ENCODE peak calls at places on chromosomes 6 and 20, in eight cellular contexts. One of them, this sample, is unnamed.

GRCh38 chr20:19692685-19693119 is 65.4 kb upstream of the RIN2 start:
- DNase-seq in T-helper 9 cell: peak
- DNase-seq in activated CD8-positive, alpha-beta memory T cell treated with anti-CD3 and anti-CD28 coated beads for 48 hours: peak
- DNase-seq in GM12865: peak
- DNase-seq in activated naive CD4-positive, alpha-beta T cell: peak
- DNase-seq in aorta: no peak
- DNase-seq in uterus: peak
- DNase-seq in Peyer's patch: peak
- DNase-seq in this sample: no peak

GRCh38 chr6:163759542-163759941 is 345.0 kb downstream of the QKI start:
- DNase-seq in uterus: no peak
- DNase-seq in activated CD8-positive, alpha-beta memory T cell treated with anti-CD3 and anti-CD28 coated beads for 48 hours: no peak
- DNase-seq in T-helper 9 cell: no peak
- DNase-seq in activated naive CD4-positive, alpha-beta T cell: no peak
- DNase-seq in GM12865: no peak
- DNase-seq in Peyer's patch: no peak
- DNase-seq in aorta: no peak
- DNase-seq in this sample: no peak

GRCh38 chr20:53162251-53162835 is 190.2 kb downstream of the TSHZ2 start:
- DNase-seq in Peyer's patch: no peak
- DNase-seq in activated CD8-positive, alpha-beta memory T cell treated with anti-CD3 and anti-CD28 coated beads for 48 hours: no peak
- DNase-seq in uterus: peak
- DNase-seq in T-helper 9 cell: no peak
- DNase-seq in GM12865: peak
- DNase-seq in aorta: peak
- DNase-seq in activated naive CD4-positive, alpha-beta T cell: no peak
- DNase-seq in this sample: no peak

GRCh38 chr6:3748726-3749389 is 2.7 kb downstream of the PXDC1 start:
- DNase-seq in GM12865: no peak
- DNase-seq in activated naive CD4-positive, alpha-beta T cell: no peak
- DNase-seq in uterus: no peak
- DNase-seq in T-helper 9 cell: no peak
- DNase-seq in Peyer's patch: no peak
- DNase-seq in activated CD8-positive, alpha-beta memory T cell treated with anti-CD3 and anti-CD28 coated beads for 48 hours: no peak
- DNase-seq in aorta: peak
- DNase-seq in this sample: no peak

GRCh38 chr6:113847435-113847834 is 9.7 kb upstream of the MARCKS start:
- DNase-seq in aorta: no peak
- DNase-seq in GM12865: no peak
- DNase-seq in T-helper 9 cell: no peak
- DNase-seq in activated naive CD4-positive, alpha-beta T cell: no peak
- DNase-seq in Peyer's patch: no peak
- DNase-seq in activated CD8-positive, alpha-beta memory T cell treated with anti-CD3 and anti-CD28 coated beads for 48 hours: no peak
- DNase-seq in uterus: no peak
- DNase-seq in this sample: no peak

GRCh38 chr6:151675746-151676459 is 131.6 kb upstream of the ESR1 start:
- DNase-seq in aorta: peak
- DNase-seq in activated CD8-positive, alpha-beta memory T cell treated with anti-CD3 and anti-CD28 coated beads for 48 hours: no peak
- DNase-seq in T-helper 9 cell: peak
- DNase-seq in uterus: no peak
- DNase-seq in activated naive CD4-positive, alpha-beta T cell: peak
- DNase-seq in Peyer's patch: peak
- DNase-seq in GM12865: peak
- DNase-seq in this sample: no peak

GRCh38 chr6:15329154-15329781 is 83.4 kb downstream of the JARID2 start:
- DNase-seq in aorta: no peak
- DNase-seq in activated naive CD4-positive, alpha-beta T cell: no peak
- DNase-seq in T-helper 9 cell: no peak
- DNase-seq in GM12865: no peak
- DNase-seq in activated CD8-positive, alpha-beta memory T cell treated with anti-CD3 and anti-CD28 coated beads for 48 hours: no peak
- DNase-seq in Peyer's patch: no peak
- DNase-seq in uterus: no peak
- DNase-seq in this sample: no peak

GRCh38 chr20:47355489-47356219 is 845 bp downstream of the ZMYND8 start:
- DNase-seq in GM12865: no peak
- DNase-seq in activated naive CD4-positive, alpha-beta T cell: no peak
- DNase-seq in T-helper 9 cell: no peak
- DNase-seq in aorta: no peak
- DNase-seq in Peyer's patch: no peak
- DNase-seq in activated CD8-positive, alpha-beta memory T cell treated with anti-CD3 and anti-CD28 coated beads for 48 hours: no peak
- DNase-seq in uterus: no peak
- DNase-seq in this sample: no peak

GRCh38 chr6:108661430-108661829 is 100.7 kb downstream of the FOXO3 start:
- DNase-seq in GM12865: no peak
- DNase-seq in Peyer's patch: no peak
- DNase-seq in T-helper 9 cell: no peak
- DNase-seq in uterus: no peak
- DNase-seq in activated naive CD4-positive, alpha-beta T cell: no peak
- DNase-seq in activated CD8-positive, alpha-beta memory T cell treated with anti-CD3 and anti-CD28 coated beads for 48 hours: no peak
- DNase-seq in aorta: no peak
- DNase-seq in this sample: no peak

GRCh38 chr6:12065321-12066140 is 53.4 kb downstream of the HIVEP1 start:
- DNase-seq in T-helper 9 cell: no peak
- DNase-seq in activated naive CD4-positive, alpha-beta T cell: no peak
- DNase-seq in activated CD8-positive, alpha-beta memory T cell treated with anti-CD3 and anti-CD28 coated beads for 48 hours: no peak
- DNase-seq in uterus: no peak
- DNase-seq in aorta: no peak
- DNase-seq in GM12865: peak
- DNase-seq in Peyer's patch: peak
- DNase-seq in this sample: no peak

GRCh38 chr20:32567384-32568178 is 17.6 kb downstream of the NOL4L start:
- DNase-seq in activated naive CD4-positive, alpha-beta T cell: no peak
- DNase-seq in Peyer's patch: no peak
- DNase-seq in activated CD8-positive, alpha-beta memory T cell treated with anti-CD3 and anti-CD28 coated beads for 48 hours: no peak
- DNase-seq in T-helper 9 cell: no peak
- DNase-seq in GM12865: no peak
- DNase-seq in aorta: no peak
- DNase-seq in uterus: no peak
- DNase-seq in this sample: no peak

GRCh38 chr6:94349227-94349626 is 929.9 kb upstream of the EPHA7 start:
- DNase-seq in GM12865: no peak
- DNase-seq in Peyer's patch: no peak
- DNase-seq in activated naive CD4-positive, alpha-beta T cell: no peak
- DNase-seq in aorta: no peak
- DNase-seq in T-helper 9 cell: no peak
- DNase-seq in uterus: no peak
- DNase-seq in activated CD8-positive, alpha-beta memory T cell treated with anti-CD3 and anti-CD28 coated beads for 48 hours: no peak
- DNase-seq in this sample: no peak

This sample was measured in esophagus squamous epithelium.